ENCODE peak calls at places on chromosome 10, in six cellular contexts. Q is AML-193, V is heart right ventricle, P is SK-MEL-5, K is NCI-H446 treated with DMSO at 0.1 percent for 48 hours, O is AG04450. H is an unnamed sample.

GRCh38 chr10:17510242-17510908 is 56.0 kb upstream of the ST8SIA6 start:
- DNase-seq in Q (no peak), V (no peak), P (no peak), K (no peak), O (no peak), H (peak; percentile 83)

GRCh38 chr10:79046991-79047874 is 21.5 kb upstream of the ZMIZ1 start:
- DNase-seq in Q (no peak), V (no peak), P (no peak), K (no peak), O (no peak), H (no peak)

GRCh38 chr10:47413531-47414226 is 29.6 kb upstream of the ZNF488 start:
- DNase-seq in Q (no peak), V (no peak), P (no peak), K (no peak), O (no peak), H (no peak)

GRCh38 chr10:96370575-96371157 is 11.9 kb upstream of the OPALIN start:
- DNase-seq in Q (peak; percentile 50), V (no peak), P (peak; percentile 62), K (no peak), O (no peak), H (peak; percentile 75)

GRCh38 chr10:27713906-27714305 is 31.7 kb downstream of the MKX start:
- DNase-seq in Q (no peak), V (no peak), P (no peak), K (no peak), O (no peak), H (no peak)

GRCh38 chr10:22666287-22667092 is 47.9 kb downstream of the PIP4K2A start:
- DNase-seq in Q (peak; percentile 8), V (no peak), P (peak; percentile 44), K (no peak), O (no peak), H (peak; percentile 58)

GRCh38 chr10:77906863-77907861 is 19.4 kb downstream of the DLG5 start:
- DNase-seq in Q (no peak), V (no peak), P (no peak), K (no peak), O (no peak), H (no peak)

GRCh38 chr10:8444630-8445029 is 390.1 kb downstream of the GATA3 start:
- DNase-seq in Q (no peak), V (no peak), P (peak; percentile 8), K (no peak), O (no peak), H (no peak)

GRCh38 chr10:88117227-88117626 is 253.8 kb downstream of the PTEN start:
- DNase-seq in Q (no peak), V (no peak), P (no peak), K (no peak), O (no peak), H (no peak)

H was measured in KBM-7.